ENCODE peak calls at places on chromosomes 12 and 14, in seven cellular contexts. W is GM12878, A is left ventricle myocardium inferior, L is tibial nerve, M is psoas muscle, Y is uterus, E is suprapubic skin. I is an unnamed sample.

GRCh38 chr14:86221000-86221399 is 691.1 kb downstream of the FLRT2 start:
- DNase-seq in W (no peak), A (no peak), L (no peak), M (no peak), Y (no peak), E (no peak), I (no peak)

GRCh38 chr12:62519043-62519442 is 52.4 kb downstream of the MON2 start:
- DNase-seq in W (no peak), A (peak), L (no peak), M (no peak), Y (peak), E (no peak), I (no peak)

GRCh38 chr12:108112815-108113556 is 16.1 kb upstream of the WSCD2 start:
- DNase-seq in W (no peak), A (no peak), L (no peak), M (peak), Y (no peak), E (no peak), I (no peak)

GRCh38 chr12:64203775-64204174 is 18.3 kb downstream of the KICS2 start:
- DNase-seq in W (no peak), A (no peak), L (no peak), M (no peak), Y (no peak), E (no peak), I (no peak)

GRCh38 chr14:57364659-57365450 is 25.5 kb upstream of the NAA30 start:
- DNase-seq in W (no peak), A (no peak), L (no peak), M (no peak), Y (no peak), E (no peak), I (no peak)

GRCh38 chr14:104580961-104581360 is 1.4 kb downstream of the C14orf180 start:
- DNase-seq in W (no peak), A (peak), L (no peak), M (peak), Y (peak), E (no peak), I (no peak)

GRCh38 chr12:27785882-27786570 is 6.0 kb upstream of the MANSC4 start:
- DNase-seq in W (no peak), A (no peak), L (no peak), M (no peak), Y (no peak), E (no peak), I (no peak)

GRCh38 chr12:16920451-16920850 is 314.5 kb upstream of the LMO3 start:
- DNase-seq in W (no peak), A (no peak), L (no peak), M (no peak), Y (no peak), E (no peak), I (no peak)

GRCh38 chr12:2049604-2050540 is 2.9 kb upstream of the CACNA1C start:
- DNase-seq in W (no peak), A (no peak), L (no peak), M (no peak), Y (no peak), E (no peak), I (no peak)

GRCh38 chr12:47725893-47726292 is 603 bp upstream of the ENDOU start:
- DNase-seq in W (no peak), A (no peak), L (no peak), M (no peak), Y (no peak), E (no peak), I (no peak)
- H3K4me3 ChIP-seq in W (no peak), A (no peak), L (no peak), M (no peak), Y (no peak), E (no peak), I (no peak)

GRCh38 chr12:106226884-106227640 is 20.8 kb downstream of the CKAP4 start:
- DNase-seq in W (no peak), A (no peak), L (peak), M (no peak), Y (no peak), E (no peak), I (no peak)

GRCh38 chr12:106223485-106224391 is 24.1 kb downstream of the CKAP4 start:
- DNase-seq in W (no peak), A (peak), L (peak), M (peak), Y (peak), E (peak), I (no peak)

GRCh38 chr12:106220561-106220960 is 27.3 kb downstream of the CKAP4 start:
- DNase-seq in W (no peak), A (no peak), L (no peak), M (no peak), Y (no peak), E (no peak), I (no peak)

GRCh38 chr12:106227641-106228319 is 20.0 kb downstream of the CKAP4 start:
- DNase-seq in W (no peak), A (no peak), L (no peak), M (no peak), Y (no peak), E (peak), I (no peak)

GRCh38 chr12:106224392-106224706 is 23.5 kb downstream of the CKAP4 start:
- DNase-seq in W (no peak), A (no peak), L (no peak), M (no peak), Y (no peak), E (no peak), I (no peak)
- TF ChIP-seq CTCF in W (no peak), A (no peak), L (no peak), M (no peak), Y (no peak), E (no peak), I (no peak)

GRCh38 chr12:8773456-8773855 is 49.0 kb upstream of the A2ML1 start:
- DNase-seq in W (no peak), A (peak), L (no peak), M (no peak), Y (no peak), E (no peak), I (no peak)
- H3K4me3 ChIP-seq in W (no peak), A (no peak), L (no peak), M (no peak), Y (no peak), E (no peak), I (no peak)

GRCh38 chr12:53695148-53696138 is 19.6 kb upstream of the ATP5MC2 start:
- DNase-seq in W (no peak), A (no peak), L (no peak), M (peak), Y (no peak), E (no peak), I (no peak)
- TF ChIP-seq CTCF in W (no peak), A (no peak), L (no peak), M (no peak), Y (no peak), E (peak), I (no peak)

GRCh38 chr12:54047160-54047963 is 6.3 kb upstream of the HOXC4 start:
- DNase-seq in W (no peak), A (no peak), L (no peak), M (no peak), Y (no peak), E (no peak), I (no peak)
- H3K4me3 ChIP-seq in W (no peak), A (peak), L (peak), M (peak), Y (no peak), E (no peak), I (no peak)

GRCh38 chr14:55438066-55438683 is 2.2 kb downstream of the TBPL2 start:
- DNase-seq in W (no peak), A (no peak), L (peak), M (no peak), Y (no peak), E (no peak), I (no peak)
- TF ChIP-seq CTCF in W (peak), A (peak), L (no peak), M (peak), Y (peak), E (peak), I (peak)

GRCh38 chr12:82705774-82706173 is 19.1 kb downstream of the TMTC2 start:
- DNase-seq in W (no peak), A (no peak), L (no peak), M (no peak), Y (no peak), E (no peak), I (no peak)

GRCh38 chr12:82708056-82708455 is 21.4 kb downstream of the TMTC2 start:
- DNase-seq in W (no peak), A (no peak), L (no peak), M (no peak), Y (no peak), E (no peak), I (no peak)

GRCh38 chr12:82714427-82714826 is 27.7 kb downstream of the TMTC2 start:
- DNase-seq in W (no peak), A (no peak), L (no peak), M (no peak), Y (no peak), E (no peak), I (no peak)

DNA sequence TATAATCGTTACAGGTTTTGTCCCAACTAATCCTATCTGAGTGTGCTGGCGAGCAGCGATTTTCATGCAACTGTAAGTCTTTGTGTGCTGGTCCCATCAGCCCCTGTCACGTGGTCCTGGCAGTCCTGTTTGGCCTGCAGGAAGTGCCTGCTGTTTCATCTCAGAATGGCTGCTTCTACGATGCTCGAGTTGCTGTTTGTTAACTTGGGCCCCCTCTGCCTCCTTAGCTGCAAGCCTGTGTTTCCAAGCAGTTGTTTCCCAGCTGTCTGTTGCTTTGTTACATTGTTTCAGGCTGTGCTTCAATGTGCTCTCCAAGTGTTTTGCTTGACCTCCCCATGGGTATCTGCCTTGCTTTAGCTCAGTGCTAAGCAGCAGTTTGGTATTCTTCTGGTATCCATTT is 21.8 kb downstream of the TMTC2 start:
- DNase-seq in W (no peak), A (peak), L (no peak), M (no peak), Y (peak), E (no peak), I (no peak)
- H3K4me3 ChIP-seq in W (no peak), A (no peak), L (no peak), M (no peak), Y (no peak), E (no peak), I (no peak)

DNA sequence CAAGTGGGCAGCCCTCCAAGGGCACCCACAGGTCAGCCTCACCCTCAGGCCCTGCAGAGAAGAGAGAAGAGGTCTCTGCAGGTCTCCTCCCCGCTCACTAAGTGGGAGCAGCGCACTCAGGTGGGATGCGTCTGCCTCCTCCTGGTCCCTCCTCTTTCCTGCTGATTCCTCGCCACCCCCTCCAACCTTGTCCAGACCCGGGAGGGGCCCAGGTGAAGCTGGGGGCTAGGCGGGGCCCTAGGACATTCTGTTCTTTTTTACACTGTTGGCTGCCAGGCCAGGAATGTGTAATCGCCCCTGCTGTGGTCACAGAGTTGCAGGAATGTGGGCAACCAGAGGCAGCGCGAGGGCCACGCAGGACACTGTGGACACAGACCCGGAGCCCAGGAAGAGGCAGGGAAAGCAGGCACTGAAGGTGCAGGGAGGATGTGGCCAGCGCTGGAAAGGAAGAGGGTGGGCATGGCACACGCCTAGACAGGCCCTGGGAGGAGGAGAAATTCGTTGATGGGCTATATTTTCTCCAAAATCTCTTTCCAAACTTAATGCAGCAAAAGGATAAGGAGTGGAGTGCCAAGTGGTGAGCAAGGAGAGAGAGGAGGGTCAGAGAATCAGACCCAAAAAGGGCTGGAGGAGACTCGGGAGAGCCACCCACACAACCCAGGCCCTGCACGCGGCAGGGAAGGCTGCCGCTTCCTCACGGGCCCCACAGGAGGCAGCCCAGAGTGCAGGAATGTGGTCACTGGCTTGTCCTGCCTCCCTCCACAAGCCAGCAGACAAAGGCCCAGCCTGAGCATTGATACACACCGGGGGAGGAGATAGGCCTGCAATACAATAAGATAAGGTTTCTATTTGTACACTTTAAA is 947 bp upstream of the SCNN1A start:
- DNase-seq in W (no peak), A (no peak), L (no peak), M (peak), Y (peak), E (peak), I (no peak)
- TF ChIP-seq CTCF in W (no peak), A (peak), L (peak), M (peak), Y (peak), E (peak), I (peak)

DNA sequence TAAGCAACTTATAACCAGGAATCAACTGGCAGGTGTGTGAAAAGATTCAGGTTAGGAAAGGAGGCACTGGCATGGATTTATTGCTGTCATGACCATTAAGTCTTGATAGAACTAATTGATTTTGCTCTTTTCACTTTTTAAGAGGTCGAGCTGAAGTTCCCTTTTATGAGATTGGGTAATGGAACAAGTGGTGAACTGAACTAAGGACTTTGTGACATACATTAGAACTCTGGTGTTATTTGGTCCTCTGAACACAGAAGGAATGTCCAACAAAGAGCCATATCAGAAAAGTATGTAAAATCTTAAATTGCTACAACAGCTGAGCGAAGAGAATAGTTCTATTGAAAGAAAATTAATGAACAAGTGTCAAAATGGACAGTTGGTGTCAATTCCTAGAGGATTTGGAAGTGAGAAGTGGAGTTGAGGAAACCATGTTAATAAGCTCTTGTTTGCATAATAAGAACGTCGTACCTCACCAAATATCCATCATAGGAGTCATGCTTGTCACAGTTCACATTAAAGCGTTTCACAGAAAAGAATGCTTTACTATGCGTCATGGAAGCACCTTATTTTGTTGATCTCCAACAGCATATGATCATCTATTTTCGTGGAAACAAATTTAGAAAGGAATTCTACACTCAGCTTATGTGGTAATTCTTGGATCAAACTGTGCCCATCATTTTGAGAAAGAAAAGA is 8.4 kb upstream of the MYF6 start:
- DNase-seq in W (no peak), A (no peak), L (no peak), M (no peak), Y (no peak), E (no peak), I (no peak)
- H3K4me3 ChIP-seq in W (no peak), A (no peak), L (no peak), M (peak), Y (no peak), E (no peak), I (no peak)

DNA sequence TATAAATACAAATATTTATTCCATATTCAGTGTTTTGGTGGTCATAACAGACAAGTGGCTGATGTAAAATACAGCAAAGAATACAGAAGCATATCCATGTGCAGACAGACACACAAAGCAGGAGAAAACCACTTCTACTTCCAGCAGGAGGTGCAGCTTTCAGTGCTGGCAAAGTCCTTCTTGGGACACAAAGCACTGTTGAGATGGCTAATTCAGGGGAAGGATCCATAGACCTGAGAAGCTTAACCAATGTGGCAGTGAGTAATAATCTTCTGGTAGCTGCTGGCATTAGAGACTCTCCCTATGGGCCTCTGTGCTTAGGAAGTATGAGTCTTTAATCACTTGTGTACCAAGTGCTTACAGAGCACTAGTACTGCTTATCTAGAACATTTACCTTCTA is 26.8 kb downstream of the AMN1 start:
- DNase-seq in W (no peak), A (no peak), L (no peak), M (no peak), Y (no peak), E (no peak), I (no peak)
- TF ChIP-seq CTCF in W (no peak), A (peak), L (no peak), M (peak), Y (no peak), E (no peak), I (peak)

I was measured in epithelial cell of proximal tubule.